ENCODE peak calls at places on chromosome 11, in five cellular contexts. L is K562, T is H1, A is GM12878, I is HepG2. G is an unnamed sample.

GRCh38 chr11:13465909-13466371 is 2.9 kb upstream of the BTBD10 start:
- DNase-seq in L (peak; percentile 11), T (no peak), A (no peak), I (peak; percentile 27), G (peak; percentile 38)

GRCh38 chr11:120723751-120724150 is 212.2 kb downstream of the GRIK4 start:
- DNase-seq in L (no peak), T (no peak), A (no peak), I (no peak), G (no peak)

GRCh38 chr11:22521226-22521625 is 104.4 kb downstream of the FANCF start:
- DNase-seq in L (no peak), T (no peak), A (no peak), I (peak; percentile 1), G (no peak)

GRCh38 chr11:30566482-30566881 is 19.7 kb downstream of the MPPED2 start:
- DNase-seq in L (no peak), T (no peak), A (no peak), I (no peak), G (no peak)

GRCh38 chr11:76062733-76063132 is 143.6 kb downstream of the WNT11 start:
- DNase-seq in L (no peak), T (no peak), A (peak; percentile 37), I (no peak), G (no peak)

GRCh38 chr11:120086651-120087050 is 51.3 kb downstream of the TRIM29 start:
- DNase-seq in L (no peak), T (no peak), A (no peak), I (no peak), G (peak; percentile 28)

GRCh38 chr11:127804775-127805446 is 782.4 kb downstream of the ETS1 start:
- DNase-seq in L (no peak), T (no peak), A (no peak), I (no peak), G (no peak)

GRCh38 chr11:128830836-128831780 is 36.0 kb downstream of the KCNJ1 start:
- DNase-seq in L (peak; percentile 73), T (peak; percentile 66), A (peak; percentile 69), I (peak; percentile 62), G (peak; percentile 91)

GRCh38 chr11:17864478-17864941 is 129.9 kb downstream of the KCNC1 start:
- DNase-seq in L (peak; percentile 53), T (no peak), A (no peak), I (no peak), G (peak; percentile 77)

GRCh38 chr11:11979487-11980117 is 28.8 kb downstream of the DKK3 start:
- DNase-seq in L (no peak), T (no peak), A (no peak), I (no peak), G (no peak)
- H3K4me1 ChIP-seq in L (no peaks in the 10 kb centered on the region), T (peaks cover 1% of the 10 kb centered on the region), A (no peaks in the 10 kb centered on the region), I (peaks cover 9% of the 10 kb centered on the region), G (peaks cover 14% of the 10 kb centered on the region)

GRCh38 chr11:108497317-108498045 is 703 bp downstream of the POGLUT3 start:
- DNase-seq in L (peak; percentile 73), T (peak; percentile 81), A (peak; percentile 60), I (peak; percentile 89), G (peak; percentile 94)
- TF ChIP-seq EZH2 in L (no peak), T (no peak), A (no peak), I (no peak), G (no peak)

GRCh38 chr11:21142007-21142406 is 472.6 kb downstream of the NELL1 start:
- DNase-seq in L (no peak), T (no peak), A (no peak), I (no peak), G (peak; percentile 77)
- TF ChIP-seq CREB1 in L (no peak), T (no peak), A (no peak), I (no peak), G (no peak)

GRCh38 chr11:16789560-16790483 is 51.4 kb downstream of the C11orf58 start:
- DNase-seq in L (no peak), T (no peak), A (no peak), I (no peak), G (no peak)
- H3K4me1 ChIP-seq in L (no peaks in the 10 kb centered on the region), T (no peaks in the 10 kb centered on the region), A (no peaks in the 10 kb centered on the region), I (peaks cover 39% of the 10 kb centered on the region), G (no peaks in the 10 kb centered on the region)

DNA sequence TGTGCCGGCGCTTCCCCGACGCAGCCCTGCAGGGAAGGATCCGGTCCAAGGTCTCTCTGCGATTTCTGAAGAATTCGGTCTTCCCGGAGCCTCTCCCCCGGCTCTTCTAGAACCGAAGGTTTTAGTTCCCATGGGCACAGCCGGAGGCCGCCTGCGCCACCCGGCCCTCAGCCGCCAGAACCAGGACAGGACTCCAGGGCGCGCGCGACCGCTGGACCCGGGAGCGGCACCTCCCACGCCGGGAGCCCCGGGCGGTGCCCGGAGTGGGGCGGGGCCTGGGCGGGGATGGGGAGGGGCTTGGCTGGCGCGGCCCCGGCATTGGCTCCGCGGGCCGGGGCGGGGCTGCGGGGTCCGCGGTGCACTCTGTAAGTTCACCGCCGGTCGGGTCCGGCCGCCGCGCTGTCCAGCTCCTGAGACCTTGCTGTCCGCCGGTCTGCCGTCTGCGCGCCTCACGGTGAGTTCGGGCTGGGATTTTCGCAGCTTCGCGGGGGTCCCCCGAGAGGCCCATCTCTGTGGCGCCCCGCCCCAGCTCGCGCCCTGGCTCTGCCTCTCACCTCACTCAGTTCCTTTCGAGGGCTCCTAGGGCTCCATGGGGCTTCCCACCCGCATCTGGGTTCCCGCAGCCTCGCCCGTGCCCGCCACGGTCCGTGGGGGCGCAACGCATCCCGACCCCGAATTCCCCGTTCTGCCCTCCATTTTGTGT is at the start of gene CDC42EP2:
- DNase-seq in L (peak; percentile 99), T (no peak), A (no peak), I (peak; percentile 74), G (peak; percentile 87)
- TF ChIP-seq EZH2 in L (no peak), T (no peak), A (no peak), I (no peak), G (no peak)

DNA sequence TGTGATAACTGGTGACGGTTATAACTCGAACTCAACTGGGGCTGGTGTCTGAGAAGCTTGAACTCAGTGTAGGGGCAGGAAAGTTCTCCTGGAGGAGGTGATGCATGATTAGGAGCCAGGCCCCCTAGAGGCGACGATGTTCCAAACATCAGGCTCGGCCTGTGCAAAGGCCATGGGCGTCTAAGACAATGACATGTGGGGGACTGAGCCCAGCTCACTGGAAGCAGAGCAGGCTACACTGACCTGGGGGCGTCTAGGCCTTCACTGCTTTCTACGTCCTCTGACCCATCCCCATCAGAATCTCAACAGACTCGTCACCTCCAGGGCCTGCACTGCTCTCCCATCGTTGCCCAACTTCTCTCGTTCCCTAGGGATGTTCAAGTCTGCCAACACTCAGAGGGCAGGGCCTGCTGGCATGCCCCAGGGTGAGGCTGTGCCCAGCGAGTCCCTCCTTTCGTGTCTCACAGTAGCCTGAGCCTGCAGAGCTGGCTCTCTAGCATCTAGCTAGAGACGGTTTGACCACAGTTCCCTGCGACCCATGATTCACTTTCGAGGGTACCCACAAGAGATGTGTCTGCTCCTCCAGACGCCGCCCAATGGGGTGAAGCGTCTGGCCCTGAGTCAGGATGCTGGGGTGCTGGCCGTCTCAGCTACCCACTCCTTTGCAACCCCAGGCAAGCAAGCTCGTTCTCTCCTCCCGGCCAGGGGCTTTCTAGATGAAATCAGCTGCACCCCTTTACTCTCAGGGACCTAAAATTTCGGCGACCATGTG is 1.1 kb upstream of the ATG16L2 start:
- DNase-seq in L (peak; percentile 72), T (no peak), A (no peak), I (peak; percentile 70), G (peak; percentile 88)
- TF ChIP-seq CREB1 in L (no peak), T (peak; percentile 39), A (no peak), I (no peak), G (peak; percentile 13)

DNA sequence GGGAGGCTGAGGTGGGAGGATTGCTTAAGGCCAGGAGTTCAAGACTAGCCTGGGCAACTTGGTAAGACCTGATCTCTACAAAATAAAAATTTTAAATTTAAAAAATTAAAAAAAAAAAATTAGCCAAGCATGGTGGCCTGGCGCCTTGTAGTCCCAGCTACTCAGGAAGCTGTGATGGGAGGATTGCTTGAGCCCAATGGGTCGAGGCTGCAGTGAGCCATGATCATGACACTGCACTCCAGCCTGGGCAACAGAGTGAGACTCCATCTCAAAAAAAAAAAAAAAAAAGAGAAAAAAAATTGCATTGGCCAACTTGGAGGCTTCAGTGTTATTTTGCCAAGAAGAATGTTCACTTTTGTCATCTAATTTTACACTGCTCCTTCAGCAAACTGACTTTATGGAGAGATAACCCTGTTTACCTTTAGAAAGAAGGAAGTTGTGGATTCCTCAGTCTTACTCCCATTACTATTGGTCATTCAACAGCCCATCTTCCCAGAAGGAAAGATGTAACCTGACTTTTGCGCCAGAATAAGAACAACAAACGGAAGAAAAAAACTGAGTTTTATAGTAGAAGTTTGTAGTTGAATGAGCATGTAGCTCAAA is 13.1 kb downstream of the KMT2A start:
- DNase-seq in L (no peak), T (no peak), A (no peak), I (no peak), G (no peak)
- H3K4me1 ChIP-seq in L (peaks cover 4% of the 10 kb centered on the region), T (no peaks in the 10 kb centered on the region), A (peaks cover 24% of the 10 kb centered on the region), I (peaks cover 16% of the 10 kb centered on the region), G (no peaks in the 10 kb centered on the region)

GRCh38 chr11:20669833-20670684 is 673 bp downstream of the NELL1 start:
- DNase-seq in L (no peak), T (no peak), A (no peak), I (no peak), G (peak; percentile 41)
- TF ChIP-seq EZH2 in L (no peak), T (peak; percentile 90), A (no peak), I (peak; percentile 76), G (peak; percentile 82)

DNA sequence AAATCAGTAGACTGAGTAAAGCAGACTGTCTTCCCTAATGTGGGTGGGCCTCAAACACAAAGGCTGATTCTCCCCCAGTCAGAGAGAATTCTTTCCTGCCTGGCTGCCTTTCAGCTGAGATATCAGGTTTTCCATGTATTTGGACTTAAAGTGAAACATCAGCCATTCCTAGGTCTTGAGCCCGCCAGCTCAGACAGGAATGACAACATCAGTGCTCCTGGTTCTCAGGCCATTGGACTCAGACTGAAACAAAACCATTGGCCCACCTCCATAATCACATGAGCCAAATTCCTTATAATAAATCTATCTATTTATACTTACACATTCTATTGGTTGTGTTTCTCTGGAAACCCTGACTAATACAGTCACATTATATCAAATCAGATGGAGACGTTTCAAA is 56.7 kb upstream of the CLPB start:
- DNase-seq in L (no peak), T (no peak), A (no peak), I (no peak), G (no peak)
- TF ChIP-seq CREB1 in L (no peak), T (no peak), A (no peak), I (no peak), G (no peak)